ENCODE peak calls at places on chromosome 13, in ten cellular contexts. N is HCT116, Y is RWPE2, B is cardiac muscle cell, J is stomach, S is psoas muscle, I is mucosa of descending colon, O is Panc1, R is GM06990, L is esophagus squamous epithelium. A is an unnamed sample.

GRCh38 chr13:106302011-106302410 is 233.5 kb downstream of the EFNB2 start:
- DNase-seq in N (no peak), Y (no peak), B (no peak), J (no peak), S (no peak), I (no peak), O (no peak), R (no peak), L (no peak), A (no peak)

GRCh38 chr13:23672616-23673015 is 102.4 kb downstream of the TNFRSF19 start:
- DNase-seq in N (no peak), Y (no peak), B (no peak), J (no peak), S (no peak), I (no peak), O (no peak), R (no peak), L (no peak), A (no peak)

GRCh38 chr13:75931116-75931515 is 295.0 kb downstream of the LMO7 start:
- DNase-seq in N (no peak), Y (no peak), B (no peak), J (no peak), S (no peak), I (no peak), O (no peak), R (no peak), L (no peak), A (no peak)

GRCh38 chr13:44967656-44968451 is 21.4 kb downstream of the NUFIP1 start:
- DNase-seq in N (no peak), Y (no peak), B (no peak), J (no peak), S (no peak), I (no peak), O (no peak), R (no peak), L (no peak), A (no peak)

GRCh38 chr13:29907670-29908069 is 57.3 kb upstream of the UBL3 start:
- DNase-seq in N (no peak), Y (no peak), B (no peak), J (no peak), S (no peak), I (no peak), O (no peak), R (no peak), L (no peak), A (no peak)

GRCh38 chr13:111546921-111547675 is 226.7 kb downstream of the TEX29 start:
- DNase-seq in N (no peak), Y (no peak), B (no peak), J (no peak), S (no peak), I (no peak), O (no peak), R (no peak), L (no peak), A (no peak)

GRCh38 chr13:98214008-98214643 is 37.1 kb upstream of the RNF113B start:
- DNase-seq in N (no peak), Y (no peak), B (no peak), J (no peak), S (peak; percentile 50), I (no peak), O (no peak), R (no peak), L (no peak), A (peak; percentile 48)

GRCh38 chr13:99995503-99996176 is 14.1 kb downstream of the ZIC2 start:
- DNase-seq in N (no peak), Y (no peak), B (no peak), J (no peak), S (no peak), I (no peak), O (no peak), R (no peak), L (no peak), A (no peak)

DNA sequence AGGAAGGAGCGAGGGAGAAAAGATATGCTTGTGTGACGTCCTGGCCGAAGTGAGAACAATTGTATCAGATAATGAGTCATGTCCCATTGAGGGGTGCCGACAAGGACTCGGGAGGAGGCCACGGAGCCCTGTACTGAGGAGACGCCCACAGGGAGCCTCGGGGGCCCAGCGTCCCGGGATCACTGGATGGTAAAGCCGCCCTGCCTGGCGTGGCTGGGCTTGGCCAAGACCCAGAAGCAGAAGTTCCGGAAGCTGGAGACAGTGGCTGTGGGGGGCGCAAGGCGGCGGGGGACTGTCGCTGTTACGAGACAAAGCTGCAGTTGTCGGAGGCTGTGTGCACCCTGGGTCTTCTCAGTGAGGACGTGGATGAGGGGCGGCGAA is 54.2 kb downstream of the MCF2L start:
- DNase-seq in N (no peak), Y (no peak), B (peak; percentile 45), J (no peak), S (no peak), I (no peak), O (no peak), R (no peak), L (no peak), A (no peak)
- H3K4me3 ChIP-seq in N (peak overlapping the region; percentile 18), Y (no peak overlapping the region), B (no peak overlapping the region), J (no peak overlapping the region), S (no peak overlapping the region), I (no peak overlapping the region), O (no peak overlapping the region), R (no peak overlapping the region), L (peak overlapping the region; percentile 29), A (no peak overlapping the region)

GRCh38 chr13:73174521-73175010 is 115.8 kb downstream of the KLF5 start:
- DNase-seq in N (no peak), Y (no peak), B (no peak), J (no peak), S (no peak), I (no peak), O (no peak), R (no peak), L (no peak), A (no peak)

GRCh38 chr13:73173160-73173905 is 114.5 kb downstream of the KLF5 start:
- DNase-seq in N (no peak), Y (no peak), B (no peak), J (no peak), S (no peak), I (no peak), O (no peak), R (no peak), L (no peak), A (no peak)

GRCh38 chr13:73171242-73171641 is 112.4 kb downstream of the KLF5 start:
- DNase-seq in N (no peak), Y (no peak), B (no peak), J (no peak), S (no peak), I (no peak), O (no peak), R (no peak), L (no peak), A (no peak)

GRCh38 chr13:73169971-73170370 is 111.2 kb downstream of the KLF5 start:
- DNase-seq in N (no peak), Y (no peak), B (no peak), J (no peak), S (no peak), I (no peak), O (no peak), R (no peak), L (no peak), A (no peak)

DNA sequence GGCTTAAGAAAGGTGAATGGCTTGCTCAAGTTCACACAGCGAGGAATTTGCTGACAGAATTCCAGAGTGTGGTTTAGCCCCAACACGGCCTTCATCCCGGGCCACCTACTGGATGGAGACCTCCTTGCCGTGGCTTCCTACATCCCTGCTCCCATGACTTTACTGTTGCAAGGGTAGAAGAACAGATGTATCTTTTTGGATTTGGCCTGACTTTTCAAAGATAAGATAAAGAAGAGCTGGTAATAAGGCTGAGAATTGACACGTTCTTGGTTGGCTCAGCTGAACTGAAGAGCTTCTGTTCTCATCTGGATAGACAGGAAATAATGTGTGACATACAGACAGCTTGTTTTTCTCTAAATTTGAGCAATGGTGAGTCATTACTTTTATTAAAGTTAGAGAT is 113.1 kb downstream of the KLF5 start:
- DNase-seq in N (no peak), Y (no peak), B (peak; percentile 3), J (no peak), S (no peak), I (no peak), O (no peak), R (no peak), L (no peak), A (no peak)
- TF ChIP-seq CTCF in N (no peak), Y (no peak), B (peak; percentile 36), J (no peak), S (no peak), I (no peak), O (no peak), R (no peak), L (no peak), A (no peak)

DNA sequence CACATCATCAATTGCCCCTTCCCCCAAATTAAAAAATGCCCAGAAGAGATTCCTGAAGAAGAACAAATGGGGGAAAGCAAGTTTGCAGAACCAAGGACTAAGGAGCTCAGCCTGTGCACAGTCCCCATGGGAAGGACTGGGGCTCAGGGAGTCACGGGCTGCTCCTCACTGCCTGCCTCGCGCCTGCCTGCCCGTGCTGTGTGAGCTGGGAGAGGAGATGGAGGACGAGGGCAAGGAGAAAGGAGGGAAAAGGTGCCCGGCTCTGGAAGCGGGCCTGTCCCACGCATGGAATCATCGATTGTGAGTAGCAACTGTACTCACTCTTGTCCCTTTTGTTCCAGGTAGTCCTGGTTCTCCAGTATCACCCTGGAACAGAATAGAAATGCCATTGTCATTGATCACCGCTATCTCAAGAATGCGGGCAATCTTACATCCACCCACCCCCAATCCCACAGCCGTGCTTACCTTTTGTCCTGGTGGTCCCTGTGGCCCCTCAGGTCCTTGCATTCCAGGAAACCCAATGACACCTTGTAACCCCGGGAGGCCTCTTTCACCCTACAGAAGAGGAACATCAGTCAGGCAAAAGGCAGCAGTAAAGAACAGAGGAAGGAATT is 93.4 kb downstream of the COL4A1 start:
- DNase-seq in N (no peak), Y (no peak), B (no peak), J (no peak), S (no peak), I (no peak), O (no peak), R (no peak), L (no peak), A (no peak)
- H3K36me3 ChIP-seq in N (no peaks in the 10 kb centered on the region), Y (peaks cover 33% of the 10 kb centered on the region), B (peaks cover 2% of the 10 kb centered on the region), J (peaks cover 42% of the 10 kb centered on the region), S (no peaks in the 10 kb centered on the region), I (no peaks in the 10 kb centered on the region), O (no peaks in the 10 kb centered on the region), R (no peaks in the 10 kb centered on the region), L (no peaks in the 10 kb centered on the region), A (no peaks in the 10 kb centered on the region)

GRCh38 chr13:50951366-50951765 is 41.8 kb downstream of the RNASEH2B start:
- DNase-seq in N (no peak), Y (no peak), B (no peak), J (no peak), S (no peak), I (no peak), O (no peak), R (no peak), L (no peak), A (no peak)

GRCh38 chr13:50957620-50958019 is 48.0 kb downstream of the RNASEH2B start:
- DNase-seq in N (no peak), Y (no peak), B (no peak), J (no peak), S (no peak), I (no peak), O (no peak), R (no peak), L (no peak), A (no peak)

GRCh38 chr13:50950808-50951207 is 41.2 kb downstream of the RNASEH2B start:
- DNase-seq in N (no peak), Y (no peak), B (no peak), J (no peak), S (no peak), I (no peak), O (no peak), R (no peak), L (no peak), A (no peak)

GRCh38 chr13:50955807-50956206 is 46.2 kb downstream of the RNASEH2B start:
- DNase-seq in N (no peak), Y (no peak), B (no peak), J (no peak), S (no peak), I (no peak), O (no peak), R (no peak), L (no peak), A (no peak)

GRCh38 chr13:50955212-50955611 is 45.6 kb downstream of the RNASEH2B start:
- DNase-seq in N (no peak), Y (no peak), B (no peak), J (no peak), S (no peak), I (no peak), O (no peak), R (no peak), L (no peak), A (no peak)
- H3K4me3 ChIP-seq in N (no peak overlapping the region), Y (no peak overlapping the region), B (no peak overlapping the region), J (no peak overlapping the region), S (no peak overlapping the region), I (no peak overlapping the region), O (no peak overlapping the region), R (no peak overlapping the region), L (no peak overlapping the region), A (no peak overlapping the region)

A was measured in BE2C.